ENCODE peak calls at places on chromosomes 7 and 10, in seven cellular contexts. M is IMR-90; H is Panc1; K is naive thymus-derived CD4-positive, alpha-beta T cell; S is Peyer's patch; T is right lobe of liver; X is H1. F is an unnamed sample. For H3K36me3, the result is how much of the 10 kb centered on the place peaks cover.

GRCh38 chr7:94183289-94183749 is 179.2 kb upstream of the BET1 start:
- DNase-seq in S (no peak), K (no peak), T (peak), M (peak), H (peak), X (no peak), F (peak)

GRCh38 chr7:40644454-40645188 is 509.8 kb downstream of the SUGCT start:
- DNase-seq in K (no peak), X (no peak), T (no peak), M (no peak), S (no peak), H (no peak), F (no peak)

GRCh38 chr7:2613926-2614613 is 17.7 kb upstream of the TTYH3 start:
- DNase-seq in K (no peak), H (no peak), S (no peak), X (no peak), M (no peak), T (peak), F (no peak)

GRCh38 chr7:104903781-104904180 is 110.2 kb upstream of the KMT2E start:
- DNase-seq in S (no peak), H (no peak), T (no peak), X (no peak), K (no peak), M (no peak), F (no peak)

GRCh38 chr10:131084791-131085585 is 226.5 kb downstream of the TCERG1L start:
- DNase-seq in H (no peak), K (no peak), T (no peak), M (no peak), S (no peak), X (no peak), F (no peak)

GRCh38 chr7:17532861-17533404 is 234.5 kb downstream of the AHR start:
- DNase-seq in H (no peak), M (peak), K (no peak), X (no peak), S (no peak), T (no peak), F (no peak)

GRCh38 chr7:80735330-80735729 is 96.9 kb downstream of the CD36 start:
- DNase-seq in K (no peak), X (no peak), M (no peak), S (no peak), H (no peak), T (no peak), F (no peak)

GRCh38 chr10:59206204-59206720 is 29.8 kb downstream of the PHYHIPL start:
- DNase-seq in X (no peak), S (no peak), H (no peak), M (no peak), T (no peak), K (no peak), F (no peak)

GRCh38 chr10:29862926-29863614 is 196.3 kb downstream of the JCAD start:
- DNase-seq in H (peak), T (no peak), M (peak), X (no peak), S (no peak), K (no peak), F (no peak)

GRCh38 chr7:12212051-12212485 is 974 bp downstream of the TMEM106B start:
- DNase-seq in X (no peak), H (peak), M (no peak), S (no peak), T (no peak), K (no peak), F (no peak)

GRCh38 chr7:54764861-54765260 is 5.8 kb upstream of the SEC61G start:
- DNase-seq in T (no peak), S (no peak), K (no peak), X (no peak), H (no peak), M (no peak), F (no peak)

GRCh38 chr7:77327932-77328628 is 88.1 kb downstream of the GSAP start:
- DNase-seq in H (no peak), X (no peak), S (no peak), K (peak), M (no peak), T (no peak), F (no peak)

GRCh38 chr10:52573347-52573746 is 199.2 kb downstream of the MBL2 start:
- DNase-seq in M (no peak), H (no peak), X (no peak), S (no peak), T (no peak), K (no peak), F (no peak)

GRCh38 chr7:111735661-111736323 is 173.5 kb upstream of the IMMP2L start:
- DNase-seq in S (peak), M (peak), H (peak), T (no peak), X (peak), K (peak), F (peak)

GRCh38 chr7:6210973-6211372 is 61.5 kb downstream of the CYTH3 start:
- DNase-seq in K (no peak), M (no peak), T (no peak), H (no peak), S (no peak), X (no peak), F (no peak)

GRCh38 chr10:75295901-75296441 is 60.2 kb upstream of the COMTD1 start:
- DNase-seq in X (no peak), K (peak), T (no peak), M (peak), H (no peak), S (no peak), F (no peak)

GRCh38 chr10:110226926-110227641 is 19.7 kb downstream of the MXI1 start:
- DNase-seq in M (peak), K (peak), S (peak), X (peak), T (peak), H (no peak), F (no peak)

GRCh38 chr7:74288034-74288881 is 949 bp upstream of the CLIP2 start:
- DNase-seq in H (no peak), X (no peak), K (no peak), M (no peak), S (no peak), T (no peak), F (no peak)

GRCh38 chr10:71773221-71773971 is at the start of gene VSIR:
- DNase-seq in M (peak), K (peak), T (peak), X (peak), S (peak), H (peak), F (no peak)

GRCh38 chr10:80157561-80157960 is 25.0 kb downstream of the PLAC9 start:
- DNase-seq in T (no peak), H (no peak), M (no peak), X (no peak), K (no peak), S (no peak), F (no peak)

GRCh38 chr10:80156216-80156615 is 23.7 kb downstream of the PLAC9 start:
- DNase-seq in M (no peak), K (no peak), H (no peak), T (no peak), X (no peak), S (no peak), F (no peak)

GRCh38 chr10:80158598-80159127 is 26.1 kb downstream of the PLAC9 start:
- DNase-seq in K (no peak), S (peak), M (peak), X (no peak), H (peak), T (no peak), F (no peak)

GRCh38 chr10:80159166-80159888 is 26.8 kb downstream of the PLAC9 start:
- DNase-seq in S (no peak), H (no peak), T (no peak), K (no peak), M (no peak), X (no peak), F (no peak)

GRCh38 chr10:80158126-80158525 is 25.6 kb downstream of the PLAC9 start:
- DNase-seq in T (no peak), K (no peak), S (no peak), X (no peak), H (no peak), M (no peak), F (no peak)
- H3K36me3 ChIP-seq in T (under half), K (under half), S (under half), X (under half), H (under half), M (half or more), F (half or more)

GRCh38 chr10:96608815-96609214 is 22.0 kb upstream of the TM9SF3 start:
- DNase-seq in X (no peak), H (no peak), M (no peak), K (no peak), S (no peak), T (no peak), F (no peak)
- H3K36me3 ChIP-seq in X (under half), H (under half), M (under half), K (under half), S (under half), T (under half), F (under half)

DNA sequence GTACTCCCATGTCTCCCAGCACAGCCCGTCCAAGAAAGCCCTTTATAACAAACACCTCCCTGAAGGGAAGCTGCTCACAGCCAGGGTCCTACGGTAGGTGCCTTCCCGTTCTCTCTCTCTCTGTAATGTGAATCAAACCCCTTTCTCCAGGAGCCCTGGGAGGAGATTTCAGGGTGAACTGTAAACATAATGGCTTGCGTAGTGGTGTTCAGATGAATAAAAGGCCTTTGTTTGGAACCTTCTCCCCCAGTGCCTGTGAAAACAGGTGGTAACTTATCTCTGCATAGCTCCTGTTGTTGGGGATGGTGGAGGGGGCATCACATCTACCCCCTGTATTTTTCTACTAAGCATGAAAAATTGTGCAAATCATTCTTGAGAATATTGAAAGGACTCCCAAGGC is 12.4 kb downstream of the CALHM2 start:
- DNase-seq in K (no peak), T (no peak), X (no peak), M (no peak), S (no peak), H (no peak), F (no peak)
- H3K36me3 ChIP-seq in K (under half), T (half or more), X (half or more), M (half or more), S (under half), H (under half), F (half or more)

DNA sequence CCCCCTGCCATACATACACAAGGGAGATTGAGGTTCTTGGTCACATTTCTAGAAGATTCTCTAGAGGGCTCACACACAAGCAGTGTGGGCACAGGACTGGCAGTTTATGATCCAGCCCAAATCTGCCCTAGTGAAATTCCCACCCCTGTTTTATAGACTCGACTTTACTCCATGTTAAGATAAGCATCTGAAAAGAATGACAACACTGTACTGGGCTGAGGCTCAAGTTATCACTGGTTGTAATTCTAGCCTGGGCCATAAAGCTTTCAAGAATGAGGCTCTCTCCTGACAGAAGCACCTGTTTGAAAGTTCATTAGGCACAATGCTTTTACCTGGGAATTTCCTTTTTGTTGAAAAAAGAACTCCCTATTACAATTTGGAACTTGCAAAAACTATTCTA is 195.6 kb upstream of the GLI3 start:
- DNase-seq in M (no peak), X (no peak), T (no peak), K (no peak), H (no peak), S (no peak), F (no peak)
- H3K36me3 ChIP-seq in M (under half), X (under half), T (under half), K (under half), H (under half), S (under half), F (under half)

GRCh38 chr7:42926204-42926603 is 5.8 kb downstream of the PSMA2 start:
- DNase-seq in K (no peak), M (no peak), H (no peak), S (no peak), T (no peak), X (no peak), F (no peak)
- H3K36me3 ChIP-seq in K (under half), M (under half), H (under half), S (under half), T (under half), X (half or more), F (half or more)

GRCh38 chr7:44473295-44473694 is 17.2 kb downstream of the NUDCD3 start:
- DNase-seq in T (no peak), K (no peak), H (no peak), M (peak), S (no peak), X (no peak), F (no peak)
- H3K36me3 ChIP-seq in T (under half), K (under half), H (under half), M (under half), S (under half), X (under half), F (half or more)

GRCh38 chr7:252216-252965 is 37.6 kb upstream of the FOXL3 start:
- DNase-seq in K (no peak), S (no peak), X (no peak), H (no peak), T (no peak), M (no peak), F (no peak)

GRCh38 chr7:251005-251404 is 39.0 kb upstream of the FOXL3 start:
- DNase-seq in M (no peak), H (no peak), S (no peak), X (no peak), T (no peak), K (no peak), F (no peak)

GRCh38 chr7:250523-250922 is 39.4 kb upstream of the FOXL3 start:
- DNase-seq in K (no peak), S (no peak), X (no peak), H (no peak), M (no peak), T (no peak), F (no peak)

GRCh38 chr7:252981-253380 is 37.0 kb upstream of the FOXL3 start:
- DNase-seq in S (no peak), T (no peak), M (no peak), K (no peak), H (no peak), X (no peak), F (no peak)

DNA sequence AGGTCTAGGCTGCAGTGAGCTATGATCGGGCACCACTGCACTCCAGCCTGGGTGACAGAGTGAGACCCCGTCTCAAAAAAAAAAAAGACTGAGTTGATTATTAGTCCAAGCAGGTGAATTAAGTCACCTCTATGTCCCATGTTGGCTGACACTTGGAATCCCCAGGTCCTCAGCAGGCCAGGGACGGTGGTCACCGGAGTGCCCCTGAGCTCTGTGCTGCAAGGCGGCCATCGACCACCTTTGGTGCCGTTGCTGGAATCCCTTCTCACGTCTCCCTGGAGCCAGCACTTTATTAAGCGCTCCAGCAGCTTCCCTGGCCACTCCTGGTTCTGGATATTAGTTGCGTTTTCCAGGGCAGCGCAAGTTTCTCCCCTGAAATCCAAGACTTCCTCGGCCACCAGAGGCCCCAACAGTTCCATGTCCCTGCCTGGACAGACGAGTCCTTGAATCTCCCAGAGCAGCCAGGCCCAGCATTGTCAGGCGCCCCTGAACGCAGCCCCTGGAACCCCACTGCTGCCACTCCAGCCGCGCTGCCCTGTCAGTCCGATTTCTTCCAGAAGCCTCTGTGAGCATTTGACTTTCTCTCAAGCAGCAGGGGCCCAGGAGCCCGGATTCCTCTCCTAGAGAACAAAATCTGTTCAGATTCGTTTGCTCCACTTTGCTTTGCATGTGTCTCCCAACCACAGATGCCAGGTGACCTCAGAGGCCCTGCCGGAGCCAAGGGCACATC is 38.4 kb upstream of the FOXL3 start:
- DNase-seq in K (no peak), T (no peak), S (no peak), M (no peak), H (no peak), X (no peak), F (no peak)
- H3K36me3 ChIP-seq in K (under half), T (half or more), S (under half), M (half or more), H (under half), X (under half), F (under half)